ENCODE peak calls at places on chromosomes 11 and 22, in five cellular contexts. Q, S, K, J and P are unnamed samples.

GRCh38 chr11:76553554-76554476 is 109.0 kb downstream of the EMSY start:
- DNase-seq in J (peak; percentile 14), Q (no peak), K (no peak), S (no peak), P (no peak)

GRCh38 chr22:38699143-38699542 is 1.6 kb downstream of the JOSD1 start:
- DNase-seq in K (no peak), S (no peak), J (no peak), Q (peak; percentile 15), P (no peak)

GRCh38 chr11:130827697-130828377 is 88.4 kb downstream of the SNX19 start:
- DNase-seq in J (peak; percentile 62), Q (no peak), S (peak; percentile 60), K (peak; percentile 76), P (no peak)

GRCh38 chr11:71425409-71425808 is 22.8 kb downstream of the DHCR7 start:
- DNase-seq in K (no peak), Q (peak; percentile 21), J (no peak), S (no peak), P (no peak)

GRCh38 chr11:72483412-72484186 is 49.3 kb upstream of the CLPB start:
- DNase-seq in Q (no peak), K (no peak), S (no peak), J (no peak), P (no peak)

GRCh38 chr11:66639066-66639813 is 737 bp downstream of the RBM4 start:
- DNase-seq in S (no peak), J (peak; percentile 20), K (no peak), Q (peak; percentile 50), P (no peak)

GRCh38 chr11:86688398-86689179 is 16.2 kb upstream of the ME3 start:
- DNase-seq in S (no peak), J (no peak), Q (no peak), K (no peak), P (no peak)

GRCh38 chr11:71311928-71312510 is 59.6 kb upstream of the SHANK2 start:
- DNase-seq in S (no peak), K (peak; percentile 36), J (peak; percentile 24), Q (no peak), P (no peak)

GRCh38 chr11:81476345-81476744 is 1257.3 kb downstream of the FAM181B start:
- DNase-seq in J (no peak), S (no peak), Q (no peak), K (no peak), P (no peak)

GRCh38 chr11:2583605-2583958 is 116.2 kb downstream of the KCNQ1OT1 start:
- DNase-seq in K (no peak), J (no peak), Q (no peak), S (peak; percentile 4), P (no peak)

GRCh38 chr11:16982809-16983208 is 31.4 kb downstream of the PLEKHA7 start:
- DNase-seq in K (no peak), Q (no peak), S (no peak), J (no peak), P (no peak)

GRCh38 chr11:22787565-22788162 is 41.9 kb downstream of the SVIP start:
- DNase-seq in Q (peak; percentile 56), S (peak; percentile 19), J (peak; percentile 10), K (no peak), P (peak; percentile 34)

GRCh38 chr11:120859552-120860295 is 164.2 kb upstream of the TBCEL start:
- DNase-seq in Q (no peak), S (no peak), K (no peak), J (no peak), P (no peak)

GRCh38 chr11:46888636-46889035 is 29.7 kb downstream of the LRP4 start:
- DNase-seq in J (no peak), K (no peak), Q (no peak), S (no peak), P (no peak)

GRCh38 chr11:46302866-46303265 is 25.4 kb downstream of the CREB3L1 start:
- DNase-seq in S (no peak), J (no peak), K (no peak), Q (peak; percentile 29), P (no peak)

GRCh38 chr11:3959015-3959917 is 103.8 kb downstream of the STIM1 start:
- DNase-seq in S (no peak), Q (peak; percentile 33), J (no peak), K (no peak), P (no peak)

GRCh38 chr11:8021920-8022319 is 34.8 kb downstream of the EIF3F start:
- DNase-seq in J (no peak), K (no peak), Q (no peak), S (no peak), P (no peak)

DNA sequence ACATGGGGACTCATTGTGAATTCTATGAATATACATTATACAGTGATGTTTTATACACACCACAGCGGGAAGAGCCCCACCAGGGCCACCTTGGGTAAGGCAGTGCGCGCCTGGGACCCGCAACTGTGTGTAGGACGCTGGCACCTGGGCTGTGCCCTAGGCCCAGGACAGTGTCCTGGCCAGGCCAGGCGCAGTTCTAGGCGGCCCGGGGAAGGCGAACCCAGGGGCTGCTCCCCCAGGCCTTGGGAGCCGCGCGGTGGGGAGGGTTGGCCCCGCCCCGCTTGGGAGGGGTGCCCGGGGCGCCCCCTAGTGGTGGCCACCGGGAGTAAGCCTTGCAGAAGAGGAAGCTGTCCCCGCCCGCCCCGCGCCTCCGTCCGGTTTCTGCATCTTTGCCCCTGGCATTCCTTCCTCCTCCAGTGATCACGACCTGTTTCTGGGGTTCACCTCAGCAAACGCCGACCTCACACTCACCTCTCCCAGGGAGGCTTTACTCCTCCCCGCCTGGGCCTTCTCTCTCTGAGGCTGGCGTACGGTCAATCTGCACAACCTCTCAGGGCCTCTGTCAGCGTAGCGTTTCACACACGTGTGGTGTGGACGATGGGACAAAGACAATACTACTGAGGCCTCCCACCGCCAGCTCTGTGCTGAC is 9.5 kb upstream of the EHD1 start:
- DNase-seq in K (peak; percentile 85), J (peak; percentile 92), S (peak; percentile 80), Q (peak; percentile 86), P (peak; percentile 89)
- H3K4me3 ChIP-seq in K (no peak overlapping the region), J (no peak overlapping the region), S (no peak overlapping the region), Q (peak overlapping the region; percentile 53), P (peak overlapping the region; percentile 22)

GRCh38 chr11:64244107-64244506 is 2.6 kb downstream of the PPP1R14B start:
- DNase-seq in J (no peak), K (no peak), Q (no peak), S (no peak), P (no peak)

GRCh38 chr11:64245797-64246623 is 733 bp downstream of the PPP1R14B start:
- DNase-seq in S (peak; percentile 91), K (peak; percentile 85), J (peak; percentile 77), Q (peak; percentile 64), P (peak; percentile 68)

GRCh38 chr11:64244966-64245365 is 1.8 kb downstream of the PPP1R14B start:
- DNase-seq in S (no peak), J (peak; percentile 19), Q (no peak), K (no peak), P (no peak)

GRCh38 chr11:64246874-64247728 is at the start of gene PPP1R14B:
- DNase-seq in S (peak; percentile 90), Q (peak; percentile 85), K (peak; percentile 92), J (peak; percentile 92), P (peak; percentile 96)

GRCh38 chr11:64245401-64245796 is 1.3 kb downstream of the PPP1R14B start:
- DNase-seq in K (no peak), J (peak; percentile 70), S (peak; percentile 89), Q (peak; percentile 57), P (no peak)
- H3K4me1 ChIP-seq in K (peaks cover 28% of the 10 kb centered on the region), J (peaks cover 31% of the 10 kb centered on the region), S (peaks cover 47% of the 10 kb centered on the region), Q (peaks cover 51% of the 10 kb centered on the region), P (peaks cover 16% of the 10 kb centered on the region)

GRCh38 chr22:24247011-24247507 is 2.2 kb upstream of the GGT5 start:
- DNase-seq in K (no peak), J (no peak), S (no peak), Q (no peak), P (no peak)

GRCh38 chr22:24240381-24240780 is 4.5 kb downstream of the GGT5 start:
- DNase-seq in K (no peak), J (no peak), Q (no peak), S (no peak), P (no peak)

GRCh38 chr22:24247564-24248344 is 2.9 kb upstream of the GGT5 start:
- DNase-seq in K (peak; percentile 85), S (peak; percentile 91), J (peak; percentile 81), Q (peak; percentile 64), P (peak; percentile 62)

GRCh38 chr22:24244144-24244787 is 616 bp downstream of the GGT5 start:
- DNase-seq in S (peak; percentile 31), K (no peak), J (no peak), Q (peak; percentile 30), P (no peak)
- H3K4me3 ChIP-seq in S (no peak overlapping the region), K (no peak overlapping the region), J (peak overlapping the region; percentile 12), Q (no peak overlapping the region), P (no peak overlapping the region)

DNA sequence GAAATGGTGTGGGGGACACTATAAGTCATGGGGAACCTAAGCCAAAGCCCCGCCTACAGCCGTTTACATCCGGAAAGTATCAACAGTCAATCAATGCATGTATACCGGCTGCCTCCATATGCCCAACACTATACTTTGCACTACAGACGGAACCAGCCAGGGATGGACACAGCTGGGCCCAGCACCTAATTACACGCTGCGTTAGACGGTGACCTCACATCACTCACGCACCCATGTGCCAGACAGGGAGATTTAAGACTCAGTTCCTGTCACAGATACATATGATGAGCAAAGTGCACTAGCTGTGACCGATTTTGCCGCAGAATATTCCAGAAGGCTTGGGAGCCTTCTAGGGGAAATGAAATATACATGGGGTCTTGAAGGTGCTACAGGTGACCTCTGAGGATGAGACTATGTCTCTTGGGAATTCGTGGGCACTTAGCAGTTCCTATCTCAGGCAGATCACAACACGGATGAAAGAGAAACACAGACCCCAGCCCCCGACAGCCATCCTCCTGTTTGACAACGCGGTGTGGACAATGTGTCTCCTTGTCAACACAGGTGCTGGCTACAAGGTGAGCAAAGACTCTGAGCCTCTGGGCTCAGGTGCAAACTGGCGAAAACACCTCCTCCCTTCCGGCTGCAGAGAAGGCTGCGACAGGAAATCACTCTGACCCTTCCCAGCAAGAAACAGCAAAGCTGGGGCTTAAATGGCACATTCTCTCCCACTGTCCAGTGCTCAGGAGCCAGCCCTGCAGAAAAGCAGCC is 8.0 kb downstream of the AHNAK start:
- DNase-seq in Q (peak; percentile 35), S (no peak), J (no peak), K (no peak), P (no peak)
- H3K4me1 ChIP-seq in Q (peaks cover 38% of the 10 kb centered on the region), S (peaks cover 45% of the 10 kb centered on the region), J (peaks cover 70% of the 10 kb centered on the region), K (peaks cover 39% of the 10 kb centered on the region), P (peaks cover 12% of the 10 kb centered on the region)

GRCh38 chr11:69443968-69444364 is 37.5 kb upstream of the LINC01488 start:
- DNase-seq in J (no peak), Q (no peak), S (no peak), K (no peak), P (no peak)
- H3K4me3 ChIP-seq in J (no peak overlapping the region), Q (no peak overlapping the region), S (no peak overlapping the region), K (peak overlapping the region; percentile 36), P (no peak overlapping the region)

GRCh38 chr11:65386307-65387081 is at the start of gene FRMD8:
- DNase-seq in J (peak; percentile 95), Q (peak; percentile 87), S (peak; percentile 94), K (peak; percentile 85), P (peak; percentile 69)
- H3K4me1 ChIP-seq in J (peaks cover 79% of the 10 kb centered on the region), Q (peaks cover 49% of the 10 kb centered on the region), S (peaks cover 93% of the 10 kb centered on the region), K (peaks cover 25% of the 10 kb centered on the region), P (peaks cover 23% of the 10 kb centered on the region)

GRCh38 chr22:25410849-25411248 is 153.6 kb upstream of the GRK3 start:
- DNase-seq in K (no peak), Q (no peak), J (no peak), S (no peak), P (no peak)
- H3K4me3 ChIP-seq in K (no peak overlapping the region), Q (no peak overlapping the region), J (no peak overlapping the region), S (no peak overlapping the region), P (no peak overlapping the region)